ENCODE peak calls at places on chromosomes 5 and 9, in six cellular contexts. One of them, this sample, is unnamed.

GRCh38 chr5:134462047-134462575 is 50.4 kb upstream of the CDKN2AIPNL start:
- DNase-seq in neural crest cell: no peak
- DNase-seq in EL: no peak
- DNase-seq in WTC11: no peak
- DNase-seq in GM10248: no peak
- DNase-seq in left cardiac atrium: no peak
- DNase-seq in this sample: no peak

GRCh38 chr5:129906177-129906887 is 2.1 kb downstream of the CHSY3 start:
- DNase-seq in neural crest cell: no peak
- DNase-seq in EL: no peak
- DNase-seq in WTC11: peak; percentile 30
- DNase-seq in GM10248: no peak
- DNase-seq in left cardiac atrium: peak; percentile 32
- DNase-seq in this sample: no peak

GRCh38 chr9:19162956-19163355 is 35.7 kb upstream of the PLIN2 start:
- DNase-seq in neural crest cell: no peak
- DNase-seq in EL: peak; percentile 75
- DNase-seq in WTC11: no peak
- DNase-seq in GM10248: no peak
- DNase-seq in left cardiac atrium: peak; percentile 65
- DNase-seq in this sample: no peak

GRCh38 chr5:59300930-59301329 is 592.6 kb downstream of the PDE4D start:
- DNase-seq in neural crest cell: no peak
- DNase-seq in EL: no peak
- DNase-seq in WTC11: no peak
- DNase-seq in GM10248: no peak
- DNase-seq in left cardiac atrium: no peak
- DNase-seq in this sample: no peak

GRCh38 chr5:40217509-40217908 is 462.2 kb upstream of the PTGER4 start:
- DNase-seq in neural crest cell: no peak
- DNase-seq in EL: no peak
- DNase-seq in WTC11: no peak
- DNase-seq in GM10248: no peak
- DNase-seq in left cardiac atrium: no peak
- DNase-seq in this sample: no peak

GRCh38 chr5:32027717-32028321 is 146.3 kb downstream of the GOLPH3 start:
- DNase-seq in neural crest cell: no peak
- DNase-seq in EL: peak; percentile 96
- DNase-seq in WTC11: no peak
- DNase-seq in GM10248: no peak
- DNase-seq in left cardiac atrium: peak; percentile 71
- DNase-seq in this sample: peak; percentile 75

GRCh38 chr5:10485142-10485795 is 43.6 kb downstream of the ROPN1L start:
- DNase-seq in neural crest cell: no peak
- DNase-seq in EL: peak; percentile 73
- DNase-seq in WTC11: no peak
- DNase-seq in GM10248: no peak
- DNase-seq in left cardiac atrium: peak; percentile 83
- DNase-seq in this sample: peak; percentile 77

GRCh38 chr9:129624168-129624759 is 1.7 kb upstream of the NTMT1 start:
- DNase-seq in neural crest cell: peak; percentile 89
- DNase-seq in EL: peak; percentile 64
- DNase-seq in WTC11: peak; percentile 88
- DNase-seq in GM10248: peak; percentile 73
- DNase-seq in left cardiac atrium: no peak
- DNase-seq in this sample: no peak

GRCh38 chr9:89742660-89743059 is 137.8 kb downstream of the GADD45G start:
- DNase-seq in neural crest cell: no peak
- DNase-seq in EL: no peak
- DNase-seq in WTC11: no peak
- DNase-seq in GM10248: no peak
- DNase-seq in left cardiac atrium: no peak
- DNase-seq in this sample: no peak

GRCh38 chr9:73743826-73744225 is 592.2 kb downstream of the ANXA1 start:
- DNase-seq in neural crest cell: no peak
- DNase-seq in EL: no peak
- DNase-seq in WTC11: no peak
- DNase-seq in GM10248: no peak
- DNase-seq in left cardiac atrium: no peak
- DNase-seq in this sample: no peak

GRCh38 chr5:107858324-107858723 is 187.6 kb upstream of the EFNA5 start:
- DNase-seq in neural crest cell: no peak
- DNase-seq in EL: no peak
- DNase-seq in WTC11: no peak
- DNase-seq in GM10248: no peak
- DNase-seq in left cardiac atrium: no peak
- DNase-seq in this sample: no peak

GRCh38 chr5:25006734-25007133 is 362.0 kb upstream of the CDH10 start:
- DNase-seq in neural crest cell: no peak
- DNase-seq in EL: no peak
- DNase-seq in WTC11: no peak
- DNase-seq in GM10248: no peak
- DNase-seq in left cardiac atrium: no peak
- DNase-seq in this sample: no peak

GRCh38 chr9:116641292-116642059 is 45.6 kb upstream of the TRIM32 start:
- DNase-seq in neural crest cell: no peak
- DNase-seq in EL: no peak
- DNase-seq in WTC11: no peak
- DNase-seq in GM10248: no peak
- DNase-seq in left cardiac atrium: no peak
- DNase-seq in this sample: no peak

GRCh38 chr5:92800360-92800759 is 780.7 kb downstream of the NR2F1-AS1 start:
- DNase-seq in neural crest cell: no peak
- DNase-seq in EL: peak; percentile 59
- DNase-seq in WTC11: no peak
- DNase-seq in GM10248: no peak
- DNase-seq in left cardiac atrium: no peak
- DNase-seq in this sample: no peak

GRCh38 chr5:97125125-97125683 is 17.2 kb downstream of the LIX1 start:
- DNase-seq in neural crest cell: no peak
- DNase-seq in EL: no peak
- DNase-seq in WTC11: no peak
- DNase-seq in GM10248: no peak
- DNase-seq in left cardiac atrium: no peak
- DNase-seq in this sample: no peak

GRCh38 chr5:81428866-81429265 is 34.9 kb upstream of the ACOT12 start:
- DNase-seq in neural crest cell: no peak
- DNase-seq in EL: peak; percentile 29
- DNase-seq in WTC11: no peak
- DNase-seq in GM10248: no peak
- DNase-seq in left cardiac atrium: no peak
- DNase-seq in this sample: no peak

GRCh38 chr5:32202394-32202793 is 28.3 kb upstream of the GOLPH3 start:
- DNase-seq in neural crest cell: no peak
- DNase-seq in EL: no peak
- DNase-seq in WTC11: no peak
- DNase-seq in GM10248: no peak
- DNase-seq in left cardiac atrium: no peak
- DNase-seq in this sample: no peak

GRCh38 chr5:175728885-175729828 is 71.3 kb downstream of the HRH2 start:
- DNase-seq in neural crest cell: peak; percentile 27
- DNase-seq in EL: peak; percentile 14
- DNase-seq in WTC11: peak; percentile 71
- DNase-seq in GM10248: no peak
- DNase-seq in left cardiac atrium: no peak
- DNase-seq in this sample: no peak

GRCh38 chr9:123769723-123770122 is 160.2 kb downstream of the DENND1A start:
- DNase-seq in neural crest cell: no peak
- DNase-seq in EL: no peak
- DNase-seq in WTC11: no peak
- DNase-seq in GM10248: no peak
- DNase-seq in left cardiac atrium: no peak
- DNase-seq in this sample: no peak

GRCh38 chr5:43753069-43753468 is 150.1 kb downstream of the NNT start:
- DNase-seq in neural crest cell: no peak
- DNase-seq in EL: no peak
- DNase-seq in WTC11: no peak
- DNase-seq in GM10248: no peak
- DNase-seq in left cardiac atrium: no peak
- DNase-seq in this sample: no peak

GRCh38 chr5:179801304-179802206 is 5.1 kb downstream of the MGAT4B start:
- DNase-seq in neural crest cell: peak; percentile 55
- DNase-seq in EL: no peak
- DNase-seq in WTC11: peak; percentile 88
- DNase-seq in GM10248: peak; percentile 80
- DNase-seq in left cardiac atrium: peak; percentile 81
- DNase-seq in this sample: peak; percentile 90

GRCh38 chr9:123544007-123544827 is 188.2 kb downstream of the CRB2 start:
- DNase-seq in neural crest cell: peak; percentile 37
- DNase-seq in EL: peak; percentile 29
- DNase-seq in WTC11: no peak
- DNase-seq in GM10248: peak; percentile 50
- DNase-seq in left cardiac atrium: no peak
- DNase-seq in this sample: no peak

GRCh38 chr5:56305001-56305400 is 71.9 kb upstream of the ANKRD55 start:
- DNase-seq in neural crest cell: no peak
- DNase-seq in EL: no peak
- DNase-seq in WTC11: no peak
- DNase-seq in GM10248: no peak
- DNase-seq in left cardiac atrium: no peak
- DNase-seq in this sample: no peak

GRCh38 chr5:159697536-159697935 is 218.7 kb upstream of the ADRA1B start:
- DNase-seq in neural crest cell: no peak
- DNase-seq in EL: no peak
- DNase-seq in WTC11: no peak
- DNase-seq in GM10248: no peak
- DNase-seq in left cardiac atrium: no peak
- DNase-seq in this sample: no peak

GRCh38 chr5:177537389-177538361 is 16.7 kb downstream of the FAM193B start:
- DNase-seq in neural crest cell: no peak
- DNase-seq in EL: peak; percentile 93
- DNase-seq in WTC11: no peak
- DNase-seq in GM10248: no peak
- DNase-seq in left cardiac atrium: peak; percentile 53
- DNase-seq in this sample: no peak

GRCh38 chr9:136996361-136997281 is at the start of gene CLIC3:
- DNase-seq in neural crest cell: no peak
- DNase-seq in EL: peak; percentile 44
- DNase-seq in WTC11: peak; percentile 50
- DNase-seq in GM10248: no peak
- DNase-seq in left cardiac atrium: no peak
- DNase-seq in this sample: no peak

GRCh38 chr5:159511570-159511969 is 181.3 kb upstream of the IL12B start:
- DNase-seq in neural crest cell: no peak
- DNase-seq in EL: peak; percentile 55
- DNase-seq in WTC11: no peak
- DNase-seq in GM10248: no peak
- DNase-seq in left cardiac atrium: no peak
- DNase-seq in this sample: no peak

GRCh38 chr9:97714435-97714834 is 17.3 kb upstream of the XPA start:
- DNase-seq in neural crest cell: no peak
- DNase-seq in EL: peak; percentile 98
- DNase-seq in WTC11: no peak
- DNase-seq in GM10248: no peak
- DNase-seq in left cardiac atrium: no peak
- DNase-seq in this sample: no peak

GRCh38 chr5:113345261-113345940 is 89.4 kb downstream of the TSSK1B start:
- DNase-seq in neural crest cell: no peak
- DNase-seq in EL: peak; percentile 18
- DNase-seq in WTC11: no peak
- DNase-seq in GM10248: no peak
- DNase-seq in left cardiac atrium: no peak
- DNase-seq in this sample: no peak

GRCh38 chr5:4082966-4083564 is 487.4 kb downstream of the IRX1 start:
- DNase-seq in neural crest cell: no peak
- DNase-seq in EL: no peak
- DNase-seq in WTC11: no peak
- DNase-seq in GM10248: no peak
- DNase-seq in left cardiac atrium: no peak
- DNase-seq in this sample: no peak

GRCh38 chr5:160197341-160198147 is 31.8 kb upstream of the FABP6 start:
- DNase-seq in neural crest cell: no peak
- DNase-seq in EL: no peak
- DNase-seq in WTC11: no peak
- DNase-seq in GM10248: no peak
- DNase-seq in left cardiac atrium: peak; percentile 37
- DNase-seq in this sample: no peak

GRCh38 chr9:82183181-82183860 is 194.7 kb downstream of the SPATA31D1 start:
- DNase-seq in neural crest cell: no peak
- DNase-seq in EL: no peak
- DNase-seq in WTC11: no peak
- DNase-seq in GM10248: no peak
- DNase-seq in left cardiac atrium: no peak
- DNase-seq in this sample: no peak

GRCh38 chr5:65718576-65719310 is 3.2 kb downstream of the SGTB start:
- DNase-seq in neural crest cell: no peak
- DNase-seq in EL: no peak
- DNase-seq in WTC11: no peak
- DNase-seq in GM10248: no peak
- DNase-seq in left cardiac atrium: no peak
- DNase-seq in this sample: no peak

This sample was measured in Right ventricle myocardium inferior.